ENCODE peak calls at places on chromosomes 7 and 10, in four cellular contexts. F is A549, J is K562, Y is HepG2. G is an unnamed sample.

GRCh38 chr10:60809157-60809556 is 30.9 kb downstream of the CDK1 start:
- DNase-seq in F (no peak), Y (no peak), J (no peak), G (no peak)

GRCh38 chr10:46299531-46300366 is 13.0 kb downstream of the ANTXRL start:
- DNase-seq in J (no peak), Y (no peak), F (no peak), G (no peak)

GRCh38 chr10:97270523-97271154 is 21.8 kb downstream of the ARHGAP19 start:
- DNase-seq in J (no peak), F (no peak), Y (peak; percentile 26), G (no peak)

GRCh38 chr10:24207781-24208611 is 942 bp upstream of the KIAA1217 start:
- DNase-seq in F (no peak), Y (peak; percentile 94), J (no peak), G (no peak)

GRCh38 chr7:94367940-94368339 is 26.8 kb upstream of the COL1A2 start:
- DNase-seq in F (no peak), J (no peak), Y (no peak), G (no peak)

GRCh38 chr7:107277331-107277730 is 108.5 kb downstream of the HBP1 start:
- DNase-seq in J (no peak), Y (no peak), F (no peak), G (no peak)

GRCh38 chr7:142323706-142324105 is 65.8 kb upstream of the PRSS58 start:
- DNase-seq in J (peak; percentile 74), Y (peak; percentile 13), F (peak; percentile 17), G (peak; percentile 50)

GRCh38 chr10:85319826-85320225 is 991.4 kb downstream of the CCSER2 start:
- DNase-seq in J (no peak), Y (no peak), F (no peak), G (no peak)

GRCh38 chr10:73867126-73867807 is 7.1 kb downstream of the CAMK2G start:
- DNase-seq in Y (no peak), J (no peak), F (no peak), G (no peak)

GRCh38 chr10:97813311-97813710 is 36.3 kb upstream of the GOLGA7B start:
- DNase-seq in J (no peak), F (no peak), Y (no peak), G (no peak)

GRCh38 chr7:143361552-143362125 is 874 bp downstream of the FAM131B start:
- DNase-seq in J (no peak), Y (no peak), F (no peak), G (no peak)

GRCh38 chr7:143337216-143337615 is 21.3 kb downstream of the CLCN1 start:
- DNase-seq in F (no peak), Y (no peak), J (no peak), G (no peak)

GRCh38 chr10:48215148-48215982 is 59.1 kb downstream of the FRMPD2 start:
- DNase-seq in J (peak; percentile 60), Y (peak; percentile 28), F (peak; percentile 19), G (peak; percentile 34)

GRCh38 chr7:150451097-150451793 is 815 bp downstream of the GIMAP8 start:
- DNase-seq in F (no peak), J (no peak), Y (no peak), G (no peak)

GRCh38 chr7:25369794-25370193 is 141.5 kb upstream of the NPVF start:
- DNase-seq in F (no peak), J (no peak), Y (no peak), G (no peak)

GRCh38 chr10:608331-609265 is 80.9 kb downstream of the DIP2C start:
- DNase-seq in F (no peak), J (no peak), Y (no peak), G (no peak)

GRCh38 chr10:114751856-114752255 is 69.7 kb upstream of the FHIP2A start:
- DNase-seq in F (no peak), Y (no peak), J (no peak), G (no peak)

GRCh38 chr10:62492012-62492869 is 118.1 kb downstream of the ZNF365 start:
- DNase-seq in F (no peak), Y (peak; percentile 16), J (peak; percentile 7), G (no peak)

GRCh38 chr10:72414642-72415041 is 59.9 kb upstream of the DNAJB12 start:
- DNase-seq in Y (no peak), F (no peak), J (peak; percentile 43), G (no peak)

GRCh38 chr7:124188576-124188975 is 155.7 kb upstream of the TMEM229A start:
- DNase-seq in Y (no peak), F (no peak), J (no peak), G (no peak)

GRCh38 chr10:114337510-114338462 is 66.5 kb downstream of the AFAP1L2 start:
- DNase-seq in F (no peak), Y (no peak), J (no peak), G (peak; percentile 53)

GRCh38 chr10:30984563-30985328 is 46.9 kb downstream of the ZNF438 start:
- DNase-seq in F (no peak), J (no peak), Y (no peak), G (no peak)

GRCh38 chr10:72736176-72736795 is 44.3 kb downstream of the MCU start:
- DNase-seq in Y (peak; percentile 17), F (peak; percentile 33), J (no peak), G (no peak)

GRCh38 chr10:84084342-84084741 is 55.0 kb upstream of the GHITM start:
- DNase-seq in F (no peak), J (no peak), Y (no peak), G (no peak)

GRCh38 chr10:67225226-67225625 is 299.4 kb downstream of the LRRTM3 start:
- DNase-seq in Y (no peak), F (no peak), J (no peak), G (no peak)

GRCh38 chr7:33720870-33721269 is 184.5 kb upstream of the BMPER start:
- DNase-seq in J (no peak), Y (no peak), F (no peak), G (no peak)
- TF ChIP-seq RNF2 in J (no peak), Y (no peak), F (no peak), G (no peak)

GRCh38 chr10:75957721-75958120 is 526.3 kb downstream of the LRMDA start:
- DNase-seq in F (no peak), Y (no peak), J (no peak), G (no peak)

GRCh38 chr10:75957321-75957720 is 525.9 kb downstream of the LRMDA start:
- DNase-seq in Y (no peak), F (no peak), J (no peak), G (no peak)

GRCh38 chr10:75962395-75963061 is 531.1 kb downstream of the LRMDA start:
- DNase-seq in Y (no peak), F (no peak), J (no peak), G (no peak)

GRCh38 chr10:75959209-75959608 is 527.8 kb downstream of the LRMDA start:
- DNase-seq in J (no peak), F (peak; percentile 41), Y (peak; percentile 54), G (no peak)

DNA sequence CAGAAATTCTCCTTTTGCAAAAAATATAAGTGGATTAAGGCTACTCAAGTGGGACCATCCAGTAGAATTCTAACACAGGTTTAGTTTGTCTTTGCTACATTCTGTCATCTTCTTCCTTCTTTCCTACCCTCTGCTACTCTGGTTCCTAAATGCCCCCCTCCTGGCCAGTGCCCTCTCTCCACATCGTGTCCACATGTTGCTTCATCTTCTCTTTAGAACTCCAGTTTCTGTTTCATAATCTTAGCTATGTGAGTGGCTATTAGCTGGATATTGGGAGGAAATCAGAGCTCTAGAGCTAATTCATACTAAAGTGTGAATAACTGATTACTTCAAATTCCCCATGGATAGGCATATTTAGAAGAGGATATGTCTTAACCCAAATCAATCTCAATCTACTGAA is 528.5 kb downstream of the LRMDA start:
- DNase-seq in J (no peak), Y (no peak), F (no peak), G (no peak)
- TF ChIP-seq RNF2 in J (no peak), Y (no peak), F (no peak), G (no peak)

GRCh38 chr10:16565604-16566003 is 43.9 kb upstream of the C1QL3 start:
- DNase-seq in F (no peak), Y (no peak), J (no peak), G (no peak)

GRCh38 chr10:16566202-16566805 is 44.6 kb upstream of the C1QL3 start:
- DNase-seq in J (no peak), Y (no peak), F (no peak), G (no peak)

GRCh38 chr10:16570731-16571130 is 49.1 kb upstream of the C1QL3 start:
- DNase-seq in F (no peak), J (no peak), Y (no peak), G (no peak)
- TF ChIP-seq RNF2 in F (no peak), J (no peak), Y (no peak), G (no peak)

DNA sequence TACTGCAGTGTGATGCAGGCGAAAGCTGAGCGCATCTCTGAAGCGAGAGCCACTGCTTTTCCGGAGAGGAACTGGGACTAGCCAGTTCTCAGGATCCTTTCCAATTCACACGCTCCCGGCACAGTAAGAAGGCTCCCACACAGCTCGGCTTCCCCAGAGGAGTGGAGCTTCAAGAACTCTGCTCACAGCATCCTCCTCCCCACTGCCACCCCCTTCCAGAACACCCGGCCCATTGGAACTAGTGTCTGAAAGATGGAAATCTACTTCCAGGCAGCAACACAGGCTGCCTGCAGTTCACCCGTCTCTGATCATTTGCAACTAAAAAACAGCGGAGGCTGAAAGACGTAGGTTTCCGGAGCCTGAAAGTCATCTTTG is at the start of gene DGKB:
- DNase-seq in F (no peak), Y (no peak), J (no peak), G (no peak)
- TF ChIP-seq RNF2 in F (no peak), Y (no peak), J (no peak), G (no peak)

DNA sequence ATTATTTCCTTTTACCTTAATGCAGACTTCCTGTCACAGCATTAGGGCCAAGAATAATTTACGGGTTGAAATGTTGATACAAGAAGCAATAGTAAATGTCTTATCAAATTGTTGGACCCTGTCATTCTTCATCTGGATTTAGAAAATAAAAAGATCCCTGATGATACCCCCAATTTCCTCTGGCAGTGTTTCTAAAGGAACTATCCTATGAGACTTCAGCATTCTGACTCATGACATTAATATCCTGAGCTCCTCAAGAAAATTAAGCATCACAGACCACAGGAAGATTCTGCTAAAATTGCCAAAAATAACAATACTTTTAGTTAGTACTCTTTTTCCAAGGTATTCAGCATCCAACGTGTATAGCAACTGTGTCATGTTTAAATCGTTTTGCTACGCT is 490.5 kb upstream of the ANKRD30A start:
- DNase-seq in F (no peak), J (no peak), Y (no peak), G (no peak)
- TF ChIP-seq RNF2 in F (no peak), J (no peak), Y (no peak), G (no peak)

GRCh38 chr10:69483988-69484387 is 32.7 kb downstream of the TSPAN15 start:
- DNase-seq in Y (no peak), J (no peak), F (no peak), G (no peak)

GRCh38 chr10:69481280-69481679 is 30.0 kb downstream of the TSPAN15 start:
- DNase-seq in F (no peak), Y (no peak), J (no peak), G (no peak)

GRCh38 chr10:69482125-69482524 is 30.9 kb downstream of the TSPAN15 start:
- DNase-seq in J (no peak), F (no peak), Y (no peak), G (no peak)

GRCh38 chr10:69486922-69487730 is 35.9 kb downstream of the TSPAN15 start:
- DNase-seq in F (no peak), Y (no peak), J (no peak), G (no peak)

GRCh38 chr10:69484736-69485135 is 33.5 kb downstream of the TSPAN15 start:
- DNase-seq in F (no peak), J (no peak), Y (no peak), G (no peak)
- TF ChIP-seq RNF2 in F (no peak), J (no peak), Y (no peak), G (no peak)